ENCODE peak calls at places on chromosomes 16 and 17, in ten cellular contexts. One of them, this sample, is unnamed.

GRCh38 chr17:39606434-39607056 is 1.2 kb downstream of the NEUROD2 start:
- DNase-seq in astrocyte of the spinal cord: no peak
- DNase-seq in stimulated activated CD4-positive, alpha-beta T cell treated with anti-CD3 and anti-CD28 coated beads, Interleukin-2, amount 100 ng/mL, for 24 hours: no peak
- DNase-seq in effector CD4-positive, alpha-beta T cell: no peak
- DNase-seq in H54: no peak
- DNase-seq in naive thymus-derived CD8-positive, alpha-beta T cell: no peak
- DNase-seq in HTR-8/SVneo: no peak
- DNase-seq in CD8-positive, alpha-beta T cell: no peak
- DNase-seq in DMS79: no peak
- DNase-seq in T follicular helper cell: no peak
- DNase-seq in this sample: no peak

GRCh38 chr16:56246051-56246817 is 54.9 kb downstream of the GNAO1 start:
- DNase-seq in astrocyte of the spinal cord: no peak
- DNase-seq in stimulated activated CD4-positive, alpha-beta T cell treated with anti-CD3 and anti-CD28 coated beads, Interleukin-2, amount 100 ng/mL, for 24 hours: no peak
- DNase-seq in effector CD4-positive, alpha-beta T cell: no peak
- DNase-seq in H54: peak; percentile 43
- DNase-seq in naive thymus-derived CD8-positive, alpha-beta T cell: no peak
- DNase-seq in HTR-8/SVneo: peak; percentile 59
- DNase-seq in CD8-positive, alpha-beta T cell: no peak
- DNase-seq in DMS79: no peak
- DNase-seq in T follicular helper cell: no peak
- DNase-seq in this sample: no peak

GRCh38 chr16:2471653-2472487 is 773 bp downstream of the NTN3 start:
- DNase-seq in astrocyte of the spinal cord: no peak
- DNase-seq in stimulated activated CD4-positive, alpha-beta T cell treated with anti-CD3 and anti-CD28 coated beads, Interleukin-2, amount 100 ng/mL, for 24 hours: no peak
- DNase-seq in effector CD4-positive, alpha-beta T cell: no peak
- DNase-seq in H54: no peak
- DNase-seq in naive thymus-derived CD8-positive, alpha-beta T cell: no peak
- DNase-seq in HTR-8/SVneo: no peak
- DNase-seq in CD8-positive, alpha-beta T cell: no peak
- DNase-seq in DMS79: no peak
- DNase-seq in T follicular helper cell: no peak
- DNase-seq in this sample: no peak

GRCh38 chr17:34313164-34313563 is 6.1 kb upstream of the CCL8 start:
- DNase-seq in astrocyte of the spinal cord: no peak
- DNase-seq in stimulated activated CD4-positive, alpha-beta T cell treated with anti-CD3 and anti-CD28 coated beads, Interleukin-2, amount 100 ng/mL, for 24 hours: no peak
- DNase-seq in effector CD4-positive, alpha-beta T cell: no peak
- DNase-seq in H54: no peak
- DNase-seq in naive thymus-derived CD8-positive, alpha-beta T cell: no peak
- DNase-seq in HTR-8/SVneo: no peak
- DNase-seq in CD8-positive, alpha-beta T cell: no peak
- DNase-seq in DMS79: no peak
- DNase-seq in T follicular helper cell: no peak
- DNase-seq in this sample: no peak

GRCh38 chr17:77308768-77309726 is 168.3 kb downstream of the SEC14L1 start:
- DNase-seq in astrocyte of the spinal cord: peak; percentile 79
- DNase-seq in stimulated activated CD4-positive, alpha-beta T cell treated with anti-CD3 and anti-CD28 coated beads, Interleukin-2, amount 100 ng/mL, for 24 hours: no peak
- DNase-seq in effector CD4-positive, alpha-beta T cell: no peak
- DNase-seq in H54: no peak
- DNase-seq in naive thymus-derived CD8-positive, alpha-beta T cell: no peak
- DNase-seq in HTR-8/SVneo: no peak
- DNase-seq in CD8-positive, alpha-beta T cell: no peak
- DNase-seq in DMS79: no peak
- DNase-seq in T follicular helper cell: no peak
- DNase-seq in this sample: no peak

GRCh38 chr17:45030733-45031132 is 20.7 kb downstream of the DCAKD start:
- DNase-seq in astrocyte of the spinal cord: no peak
- DNase-seq in stimulated activated CD4-positive, alpha-beta T cell treated with anti-CD3 and anti-CD28 coated beads, Interleukin-2, amount 100 ng/mL, for 24 hours: no peak
- DNase-seq in effector CD4-positive, alpha-beta T cell: no peak
- DNase-seq in H54: no peak
- DNase-seq in naive thymus-derived CD8-positive, alpha-beta T cell: no peak
- DNase-seq in HTR-8/SVneo: no peak
- DNase-seq in CD8-positive, alpha-beta T cell: no peak
- DNase-seq in DMS79: no peak
- DNase-seq in T follicular helper cell: no peak
- DNase-seq in this sample: no peak

GRCh38 chr16:66519482-66519881 is 30.4 kb downstream of the TK2 start:
- DNase-seq in astrocyte of the spinal cord: no peak
- DNase-seq in stimulated activated CD4-positive, alpha-beta T cell treated with anti-CD3 and anti-CD28 coated beads, Interleukin-2, amount 100 ng/mL, for 24 hours: no peak
- DNase-seq in effector CD4-positive, alpha-beta T cell: no peak
- DNase-seq in H54: no peak
- DNase-seq in naive thymus-derived CD8-positive, alpha-beta T cell: no peak
- DNase-seq in HTR-8/SVneo: no peak
- DNase-seq in CD8-positive, alpha-beta T cell: no peak
- DNase-seq in DMS79: no peak
- DNase-seq in T follicular helper cell: no peak
- DNase-seq in this sample: no peak

GRCh38 chr16:81636298-81636960 is 142.7 kb upstream of the PLCG2 start:
- DNase-seq in astrocyte of the spinal cord: no peak
- DNase-seq in stimulated activated CD4-positive, alpha-beta T cell treated with anti-CD3 and anti-CD28 coated beads, Interleukin-2, amount 100 ng/mL, for 24 hours: no peak
- DNase-seq in effector CD4-positive, alpha-beta T cell: no peak
- DNase-seq in H54: no peak
- DNase-seq in naive thymus-derived CD8-positive, alpha-beta T cell: no peak
- DNase-seq in HTR-8/SVneo: no peak
- DNase-seq in CD8-positive, alpha-beta T cell: no peak
- DNase-seq in DMS79: no peak
- DNase-seq in T follicular helper cell: no peak
- DNase-seq in this sample: no peak

GRCh38 chr16:89325861-89326471 is 108.5 kb downstream of the ZNF778 start:
- DNase-seq in astrocyte of the spinal cord: peak; percentile 78
- DNase-seq in stimulated activated CD4-positive, alpha-beta T cell treated with anti-CD3 and anti-CD28 coated beads, Interleukin-2, amount 100 ng/mL, for 24 hours: no peak
- DNase-seq in effector CD4-positive, alpha-beta T cell: no peak
- DNase-seq in H54: peak; percentile 44
- DNase-seq in naive thymus-derived CD8-positive, alpha-beta T cell: no peak
- DNase-seq in HTR-8/SVneo: peak; percentile 43
- DNase-seq in CD8-positive, alpha-beta T cell: no peak
- DNase-seq in DMS79: no peak
- DNase-seq in T follicular helper cell: no peak
- DNase-seq in this sample: peak; percentile 55

GRCh38 chr16:46923513-46924295 is 39.5 kb downstream of the GPT2 start:
- DNase-seq in astrocyte of the spinal cord: no peak
- DNase-seq in stimulated activated CD4-positive, alpha-beta T cell treated with anti-CD3 and anti-CD28 coated beads, Interleukin-2, amount 100 ng/mL, for 24 hours: no peak
- DNase-seq in effector CD4-positive, alpha-beta T cell: no peak
- DNase-seq in H54: no peak
- DNase-seq in naive thymus-derived CD8-positive, alpha-beta T cell: no peak
- DNase-seq in HTR-8/SVneo: no peak
- DNase-seq in CD8-positive, alpha-beta T cell: no peak
- DNase-seq in DMS79: no peak
- DNase-seq in T follicular helper cell: no peak
- DNase-seq in this sample: no peak

GRCh38 chr17:79299349-79299748 is 224.7 kb downstream of the ENGASE start:
- DNase-seq in astrocyte of the spinal cord: no peak
- DNase-seq in stimulated activated CD4-positive, alpha-beta T cell treated with anti-CD3 and anti-CD28 coated beads, Interleukin-2, amount 100 ng/mL, for 24 hours: no peak
- DNase-seq in effector CD4-positive, alpha-beta T cell: no peak
- DNase-seq in H54: no peak
- DNase-seq in naive thymus-derived CD8-positive, alpha-beta T cell: no peak
- DNase-seq in HTR-8/SVneo: no peak
- DNase-seq in CD8-positive, alpha-beta T cell: no peak
- DNase-seq in DMS79: no peak
- DNase-seq in T follicular helper cell: no peak
- DNase-seq in this sample: no peak

GRCh38 chr16:86079185-86079885 is 180.4 kb downstream of the IRF8 start:
- DNase-seq in astrocyte of the spinal cord: no peak
- DNase-seq in stimulated activated CD4-positive, alpha-beta T cell treated with anti-CD3 and anti-CD28 coated beads, Interleukin-2, amount 100 ng/mL, for 24 hours: no peak
- DNase-seq in effector CD4-positive, alpha-beta T cell: no peak
- DNase-seq in H54: no peak
- DNase-seq in naive thymus-derived CD8-positive, alpha-beta T cell: no peak
- DNase-seq in HTR-8/SVneo: no peak
- DNase-seq in CD8-positive, alpha-beta T cell: no peak
- DNase-seq in DMS79: no peak
- DNase-seq in T follicular helper cell: no peak
- DNase-seq in this sample: no peak

GRCh38 chr16:75385507-75386152 is 47.7 kb downstream of the CFDP1 start:
- DNase-seq in astrocyte of the spinal cord: peak; percentile 86
- DNase-seq in stimulated activated CD4-positive, alpha-beta T cell treated with anti-CD3 and anti-CD28 coated beads, Interleukin-2, amount 100 ng/mL, for 24 hours: no peak
- DNase-seq in effector CD4-positive, alpha-beta T cell: no peak
- DNase-seq in H54: no peak
- DNase-seq in naive thymus-derived CD8-positive, alpha-beta T cell: no peak
- DNase-seq in HTR-8/SVneo: peak; percentile 41
- DNase-seq in CD8-positive, alpha-beta T cell: no peak
- DNase-seq in DMS79: no peak
- DNase-seq in T follicular helper cell: no peak
- DNase-seq in this sample: peak; percentile 63

GRCh38 chr16:56409195-56409594 is 16.1 kb downstream of the AMFR start:
- DNase-seq in astrocyte of the spinal cord: no peak
- DNase-seq in stimulated activated CD4-positive, alpha-beta T cell treated with anti-CD3 and anti-CD28 coated beads, Interleukin-2, amount 100 ng/mL, for 24 hours: no peak
- DNase-seq in effector CD4-positive, alpha-beta T cell: no peak
- DNase-seq in H54: no peak
- DNase-seq in naive thymus-derived CD8-positive, alpha-beta T cell: no peak
- DNase-seq in HTR-8/SVneo: no peak
- DNase-seq in CD8-positive, alpha-beta T cell: no peak
- DNase-seq in DMS79: no peak
- DNase-seq in T follicular helper cell: no peak
- DNase-seq in this sample: no peak

GRCh38 chr16:84687715-84688114 is 12.1 kb upstream of the USP10 start:
- DNase-seq in astrocyte of the spinal cord: peak; percentile 83
- DNase-seq in stimulated activated CD4-positive, alpha-beta T cell treated with anti-CD3 and anti-CD28 coated beads, Interleukin-2, amount 100 ng/mL, for 24 hours: no peak
- DNase-seq in effector CD4-positive, alpha-beta T cell: no peak
- DNase-seq in H54: no peak
- DNase-seq in naive thymus-derived CD8-positive, alpha-beta T cell: no peak
- DNase-seq in HTR-8/SVneo: no peak
- DNase-seq in CD8-positive, alpha-beta T cell: no peak
- DNase-seq in DMS79: no peak
- DNase-seq in T follicular helper cell: no peak
- DNase-seq in this sample: no peak

GRCh38 chr16:23901178-23902131 is 65.7 kb downstream of the PRKCB start:
- DNase-seq in astrocyte of the spinal cord: no peak
- DNase-seq in stimulated activated CD4-positive, alpha-beta T cell treated with anti-CD3 and anti-CD28 coated beads, Interleukin-2, amount 100 ng/mL, for 24 hours: no peak
- DNase-seq in effector CD4-positive, alpha-beta T cell: no peak
- DNase-seq in H54: no peak
- DNase-seq in naive thymus-derived CD8-positive, alpha-beta T cell: no peak
- DNase-seq in HTR-8/SVneo: no peak
- DNase-seq in CD8-positive, alpha-beta T cell: no peak
- DNase-seq in DMS79: no peak
- DNase-seq in T follicular helper cell: no peak
- DNase-seq in this sample: no peak

GRCh38 chr17:40485851-40486512 is 15.4 kb downstream of the TNS4 start:
- DNase-seq in astrocyte of the spinal cord: peak; percentile 99
- DNase-seq in stimulated activated CD4-positive, alpha-beta T cell treated with anti-CD3 and anti-CD28 coated beads, Interleukin-2, amount 100 ng/mL, for 24 hours: no peak
- DNase-seq in effector CD4-positive, alpha-beta T cell: no peak
- DNase-seq in H54: peak; percentile 89
- DNase-seq in naive thymus-derived CD8-positive, alpha-beta T cell: no peak
- DNase-seq in HTR-8/SVneo: peak; percentile 98
- DNase-seq in CD8-positive, alpha-beta T cell: no peak
- DNase-seq in DMS79: no peak
- DNase-seq in T follicular helper cell: peak; percentile 49
- DNase-seq in this sample: peak; percentile 63

GRCh38 chr17:2695961-2696760 is 15.4 kb downstream of the CLUH start:
- DNase-seq in astrocyte of the spinal cord: no peak
- DNase-seq in stimulated activated CD4-positive, alpha-beta T cell treated with anti-CD3 and anti-CD28 coated beads, Interleukin-2, amount 100 ng/mL, for 24 hours: peak; percentile 8
- DNase-seq in effector CD4-positive, alpha-beta T cell: no peak
- DNase-seq in H54: no peak
- DNase-seq in naive thymus-derived CD8-positive, alpha-beta T cell: no peak
- DNase-seq in HTR-8/SVneo: no peak
- DNase-seq in CD8-positive, alpha-beta T cell: no peak
- DNase-seq in DMS79: no peak
- DNase-seq in T follicular helper cell: no peak
- DNase-seq in this sample: no peak

GRCh38 chr16:29994613-29995329 is 646 bp downstream of the HIRIP3 start:
- DNase-seq in astrocyte of the spinal cord: peak; percentile 32
- DNase-seq in stimulated activated CD4-positive, alpha-beta T cell treated with anti-CD3 and anti-CD28 coated beads, Interleukin-2, amount 100 ng/mL, for 24 hours: peak; percentile 77
- DNase-seq in effector CD4-positive, alpha-beta T cell: no peak
- DNase-seq in H54: no peak
- DNase-seq in naive thymus-derived CD8-positive, alpha-beta T cell: peak; percentile 57
- DNase-seq in HTR-8/SVneo: no peak
- DNase-seq in CD8-positive, alpha-beta T cell: peak; percentile 71
- DNase-seq in DMS79: peak; percentile 64
- DNase-seq in T follicular helper cell: no peak
- DNase-seq in this sample: no peak

GRCh38 chr16:64718481-64718880 is 403.4 kb downstream of the CDH11 start:
- DNase-seq in astrocyte of the spinal cord: no peak
- DNase-seq in stimulated activated CD4-positive, alpha-beta T cell treated with anti-CD3 and anti-CD28 coated beads, Interleukin-2, amount 100 ng/mL, for 24 hours: no peak
- DNase-seq in effector CD4-positive, alpha-beta T cell: no peak
- DNase-seq in H54: no peak
- DNase-seq in naive thymus-derived CD8-positive, alpha-beta T cell: no peak
- DNase-seq in HTR-8/SVneo: no peak
- DNase-seq in CD8-positive, alpha-beta T cell: no peak
- DNase-seq in DMS79: no peak
- DNase-seq in T follicular helper cell: no peak
- DNase-seq in this sample: no peak

GRCh38 chr17:13283606-13284005 is 265.8 kb upstream of the ELAC2 start:
- DNase-seq in astrocyte of the spinal cord: no peak
- DNase-seq in stimulated activated CD4-positive, alpha-beta T cell treated with anti-CD3 and anti-CD28 coated beads, Interleukin-2, amount 100 ng/mL, for 24 hours: no peak
- DNase-seq in effector CD4-positive, alpha-beta T cell: no peak
- DNase-seq in H54: no peak
- DNase-seq in naive thymus-derived CD8-positive, alpha-beta T cell: no peak
- DNase-seq in HTR-8/SVneo: no peak
- DNase-seq in CD8-positive, alpha-beta T cell: no peak
- DNase-seq in DMS79: no peak
- DNase-seq in T follicular helper cell: no peak
- DNase-seq in this sample: no peak

GRCh38 chr16:27232061-27232841 is 28.9 kb downstream of the KDM8 start:
- DNase-seq in astrocyte of the spinal cord: no peak
- DNase-seq in stimulated activated CD4-positive, alpha-beta T cell treated with anti-CD3 and anti-CD28 coated beads, Interleukin-2, amount 100 ng/mL, for 24 hours: peak; percentile 60
- DNase-seq in effector CD4-positive, alpha-beta T cell: no peak
- DNase-seq in H54: no peak
- DNase-seq in naive thymus-derived CD8-positive, alpha-beta T cell: no peak
- DNase-seq in HTR-8/SVneo: no peak
- DNase-seq in CD8-positive, alpha-beta T cell: peak; percentile 51
- DNase-seq in DMS79: no peak
- DNase-seq in T follicular helper cell: no peak
- DNase-seq in this sample: no peak

GRCh38 chr16:72467157-72467759 is 295.3 kb upstream of the PMFBP1 start:
- DNase-seq in astrocyte of the spinal cord: peak; percentile 66
- DNase-seq in stimulated activated CD4-positive, alpha-beta T cell treated with anti-CD3 and anti-CD28 coated beads, Interleukin-2, amount 100 ng/mL, for 24 hours: no peak
- DNase-seq in effector CD4-positive, alpha-beta T cell: no peak
- DNase-seq in H54: no peak
- DNase-seq in naive thymus-derived CD8-positive, alpha-beta T cell: no peak
- DNase-seq in HTR-8/SVneo: peak; percentile 17
- DNase-seq in CD8-positive, alpha-beta T cell: no peak
- DNase-seq in DMS79: no peak
- DNase-seq in T follicular helper cell: no peak
- DNase-seq in this sample: peak; percentile 24

GRCh38 chr17:7445011-7445927 is at the start of gene CHRNB1:
- DNase-seq in astrocyte of the spinal cord: peak; percentile 10
- DNase-seq in stimulated activated CD4-positive, alpha-beta T cell treated with anti-CD3 and anti-CD28 coated beads, Interleukin-2, amount 100 ng/mL, for 24 hours: no peak
- DNase-seq in effector CD4-positive, alpha-beta T cell: no peak
- DNase-seq in H54: no peak
- DNase-seq in naive thymus-derived CD8-positive, alpha-beta T cell: no peak
- DNase-seq in HTR-8/SVneo: peak; percentile 88
- DNase-seq in CD8-positive, alpha-beta T cell: peak; percentile 47
- DNase-seq in DMS79: peak; percentile 39
- DNase-seq in T follicular helper cell: no peak
- DNase-seq in this sample: peak; percentile 35

GRCh38 chr16:13997933-13998332 is 73.2 kb upstream of the MRTFB start:
- DNase-seq in astrocyte of the spinal cord: no peak
- DNase-seq in stimulated activated CD4-positive, alpha-beta T cell treated with anti-CD3 and anti-CD28 coated beads, Interleukin-2, amount 100 ng/mL, for 24 hours: no peak
- DNase-seq in effector CD4-positive, alpha-beta T cell: no peak
- DNase-seq in H54: no peak
- DNase-seq in naive thymus-derived CD8-positive, alpha-beta T cell: no peak
- DNase-seq in HTR-8/SVneo: no peak
- DNase-seq in CD8-positive, alpha-beta T cell: no peak
- DNase-seq in DMS79: peak; percentile 53
- DNase-seq in T follicular helper cell: no peak
- DNase-seq in this sample: no peak

GRCh38 chr17:81066072-81066471 is 31.1 kb downstream of the BAIAP2 start:
- DNase-seq in astrocyte of the spinal cord: no peak
- DNase-seq in stimulated activated CD4-positive, alpha-beta T cell treated with anti-CD3 and anti-CD28 coated beads, Interleukin-2, amount 100 ng/mL, for 24 hours: no peak
- DNase-seq in effector CD4-positive, alpha-beta T cell: no peak
- DNase-seq in H54: no peak
- DNase-seq in naive thymus-derived CD8-positive, alpha-beta T cell: no peak
- DNase-seq in HTR-8/SVneo: no peak
- DNase-seq in CD8-positive, alpha-beta T cell: no peak
- DNase-seq in DMS79: no peak
- DNase-seq in T follicular helper cell: no peak
- DNase-seq in this sample: no peak

GRCh38 chr17:6061290-6061689 is 8.9 kb upstream of the WSCD1 start:
- DNase-seq in astrocyte of the spinal cord: peak; percentile 80
- DNase-seq in stimulated activated CD4-positive, alpha-beta T cell treated with anti-CD3 and anti-CD28 coated beads, Interleukin-2, amount 100 ng/mL, for 24 hours: no peak
- DNase-seq in effector CD4-positive, alpha-beta T cell: no peak
- DNase-seq in H54: peak; percentile 63
- DNase-seq in naive thymus-derived CD8-positive, alpha-beta T cell: no peak
- DNase-seq in HTR-8/SVneo: peak; percentile 36
- DNase-seq in CD8-positive, alpha-beta T cell: no peak
- DNase-seq in DMS79: no peak
- DNase-seq in T follicular helper cell: no peak
- DNase-seq in this sample: peak; percentile 77

GRCh38 chr17:76517638-76518038 is 16.4 kb upstream of the RHBDF2 start:
- DNase-seq in astrocyte of the spinal cord: no peak
- DNase-seq in stimulated activated CD4-positive, alpha-beta T cell treated with anti-CD3 and anti-CD28 coated beads, Interleukin-2, amount 100 ng/mL, for 24 hours: no peak
- DNase-seq in effector CD4-positive, alpha-beta T cell: no peak
- DNase-seq in H54: no peak
- DNase-seq in naive thymus-derived CD8-positive, alpha-beta T cell: no peak
- DNase-seq in HTR-8/SVneo: no peak
- DNase-seq in CD8-positive, alpha-beta T cell: no peak
- DNase-seq in DMS79: no peak
- DNase-seq in T follicular helper cell: no peak
- DNase-seq in this sample: no peak

This sample was measured in NCI-H460.